ENCODE peak calls at places on chromosomes 12 and 14, in four cellular contexts. M, P, B and F are unnamed samples.

GRCh38 chr12:110279976-110280783 is 867 bp upstream of the ATP2A2 start:
- DNase-seq in M (no peak), B (peak), P (peak), F (peak)

GRCh38 chr12:4323400-4323799 is 2.4 kb downstream of the TIGAR start:
- DNase-seq in M (no peak), B (no peak), P (no peak), F (no peak)

GRCh38 chr12:45713108-45713507 is 16.4 kb upstream of the ARID2 start:
- DNase-seq in P (no peak), B (peak), M (no peak), F (peak)

GRCh38 chr12:62692884-62693283 is 226.3 kb downstream of the MON2 start:
- DNase-seq in M (no peak), B (no peak), P (no peak), F (peak)

GRCh38 chr12:124184456-124184855 is 110.4 kb upstream of the RFLNA start:
- DNase-seq in P (no peak), M (no peak), B (no peak), F (no peak)

GRCh38 chr14:92906823-92907222 is 16.1 kb upstream of the CHGA start:
- DNase-seq in B (no peak), P (no peak), M (no peak), F (no peak)

GRCh38 chr12:117014342-117014887 is 84.8 kb downstream of the TESC start:
- DNase-seq in B (no peak), M (no peak), P (no peak), F (no peak)

GRCh38 chr12:100473716-100474150 is at the start of gene NR1H4:
- DNase-seq in B (no peak), M (no peak), P (no peak), F (peak)

GRCh38 chr12:29547151-29547561 is 49.7 kb upstream of the OVCH1 start:
- DNase-seq in P (no peak), B (peak), M (no peak), F (peak)

GRCh38 chr12:96210376-96211055 is 16.3 kb downstream of the ELK3 start:
- DNase-seq in B (peak), P (no peak), M (no peak), F (no peak)

GRCh38 chr12:75476076-75476475 is 4.5 kb upstream of the GLIPR1 start:
- DNase-seq in P (no peak), B (no peak), M (no peak), F (no peak)

GRCh38 chr14:102878174-102878969 is 44.1 kb upstream of the AMN start:
- DNase-seq in P (peak), B (no peak), M (no peak), F (no peak)

GRCh38 chr14:95516554-95517209 is at the start of gene SYNE3:
- DNase-seq in M (no peak), P (peak), B (no peak), F (no peak)

GRCh38 chr12:130695061-130695460 is 21.0 kb downstream of the RIMBP2 start:
- DNase-seq in B (no peak), M (no peak), P (no peak), F (no peak)

GRCh38 chr12:11545438-11546330 is 103.8 kb upstream of the ETV6 start:
- DNase-seq in M (peak), P (no peak), B (peak), F (no peak)

GRCh38 chr12:24861751-24862575 is 86.9 kb downstream of the BCAT1 start:
- DNase-seq in B (peak), M (no peak), P (no peak), F (peak)

GRCh38 chr12:11718105-11718504 is 68.6 kb downstream of the ETV6 start:
- DNase-seq in P (no peak), B (no peak), M (no peak), F (no peak)

GRCh38 chr12:116525418-116526001 is 33.7 kb upstream of the MAP1LC3B2 start:
- DNase-seq in M (no peak), P (no peak), B (peak), F (peak)

GRCh38 chr12:6020930-6021329 is 75.9 kb upstream of the ANO2 start:
- DNase-seq in B (peak), P (no peak), M (no peak), F (no peak)

GRCh38 chr14:93977790-93978581 is 1.6 kb upstream of the ASB2 start:
- DNase-seq in B (no peak), M (peak), P (no peak), F (no peak)

GRCh38 chr12:108939594-108939993 is 59.7 kb downstream of the DAO start:
- DNase-seq in P (peak), M (peak), B (peak), F (peak)

GRCh38 chr14:35940291-35940690 is 114.2 kb downstream of the BRMS1L start:
- DNase-seq in M (peak), P (no peak), B (no peak), F (no peak)

GRCh38 chr12:23333938-23334337 is 615.5 kb downstream of the SOX5 start:
- DNase-seq in M (no peak), P (no peak), B (no peak), F (no peak)

GRCh38 chr12:72346331-72346944 is 74.3 kb downstream of the TRHDE start:
- DNase-seq in B (peak), P (peak), M (peak), F (peak)

GRCh38 chr12:98653866-98654493 is 8.9 kb downstream of the APAF1 start:
- DNase-seq in B (peak), M (no peak), P (peak), F (peak)

GRCh38 chr14:61406670-61407069 is 85.3 kb downstream of the PRKCH start:
- DNase-seq in M (no peak), P (no peak), B (peak), F (no peak)

GRCh38 chr14:67704018-67704417 is 2.3 kb downstream of the RDH12 start:
- DNase-seq in B (no peak), P (no peak), M (no peak), F (no peak)

GRCh38 chr12:42638011-42638410 is 48.5 kb upstream of the PRICKLE1 start:
- DNase-seq in M (no peak), B (peak), P (no peak), F (no peak)

GRCh38 chr12:117069126-117069788 is 30.0 kb downstream of the TESC start:
- DNase-seq in P (no peak), M (no peak), B (no peak), F (no peak)

GRCh38 chr12:95988506-95989275 is 7.5 kb downstream of the HAL start:
- DNase-seq in B (no peak), P (no peak), M (no peak), F (no peak)

GRCh38 chr14:75340921-75341320 is 62.3 kb downstream of the FOS start:
- DNase-seq in B (peak), P (no peak), M (no peak), F (no peak)

GRCh38 chr12:3869860-3870259 is 3.3 kb downstream of the PARP11 start:
- DNase-seq in B (peak), M (no peak), P (no peak), F (no peak)

GRCh38 chr12:57309420-57309819 is 58.4 kb upstream of the STAC3 start:
- DNase-seq in B (peak), M (no peak), P (no peak), F (peak)

GRCh38 chr12:117900561-117900960 is 68.2 kb downstream of the KSR2 start:
- DNase-seq in B (no peak), M (no peak), P (no peak), F (peak)

GRCh38 chr12:84070311-84070710 is 842.3 kb downstream of the SLC6A15 start:
- DNase-seq in P (no peak), M (no peak), B (no peak), F (peak)

GRCh38 chr14:24260780-24261157 is 2.2 kb downstream of the TGM1 start:
- DNase-seq in B (no peak), P (no peak), M (no peak), F (no peak)

GRCh38 chr14:99818503-99819036 is 25.4 kb downstream of the EML1 start:
- DNase-seq in B (no peak), M (no peak), P (no peak), F (peak)

GRCh38 chr12:74891276-74891675 is 318.4 kb downstream of the KCNC2 start:
- DNase-seq in M (no peak), P (no peak), B (no peak), F (no peak)

GRCh38 chr12:54370218-54370730 is 6.0 kb upstream of the GPR84 start:
- DNase-seq in P (peak), M (no peak), B (peak), F (peak)
- TF ChIP-seq FOS in P (no peak), M (no peak), B (no peak), F (no peak)

DNA sequence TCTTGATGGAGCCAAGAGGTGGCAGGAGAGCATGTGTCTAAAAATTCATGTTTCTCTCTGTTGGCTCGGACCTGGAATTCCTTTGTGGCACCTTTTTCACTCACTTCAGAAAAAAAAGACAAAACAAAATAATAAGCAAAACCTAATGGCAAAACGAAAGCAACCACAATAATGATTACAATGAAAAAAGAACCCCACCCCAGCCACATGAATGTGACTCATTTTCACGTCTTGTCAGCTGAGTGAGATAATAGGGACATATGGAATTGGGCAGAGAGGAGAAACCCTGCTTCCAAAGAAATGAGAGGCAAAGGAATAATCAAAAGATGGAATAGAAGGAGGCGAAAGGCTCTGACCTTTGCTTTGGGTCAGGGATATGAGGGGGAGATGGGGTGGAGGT is 143.5 kb downstream of the SLC8A3 start:
- DNase-seq in P (no peak), B (no peak), M (no peak), F (no peak)
- TF ChIP-seq FOS in P (no peak), B (no peak), M (no peak), F (no peak)

GRCh38 chr12:9049520-9050133 is 60.3 kb downstream of the KLRG1 start:
- DNase-seq in B (peak), M (no peak), P (peak), F (peak)
- TF ChIP-seq FOS in B (no peak), M (no peak), P (no peak), F (no peak)

DNA sequence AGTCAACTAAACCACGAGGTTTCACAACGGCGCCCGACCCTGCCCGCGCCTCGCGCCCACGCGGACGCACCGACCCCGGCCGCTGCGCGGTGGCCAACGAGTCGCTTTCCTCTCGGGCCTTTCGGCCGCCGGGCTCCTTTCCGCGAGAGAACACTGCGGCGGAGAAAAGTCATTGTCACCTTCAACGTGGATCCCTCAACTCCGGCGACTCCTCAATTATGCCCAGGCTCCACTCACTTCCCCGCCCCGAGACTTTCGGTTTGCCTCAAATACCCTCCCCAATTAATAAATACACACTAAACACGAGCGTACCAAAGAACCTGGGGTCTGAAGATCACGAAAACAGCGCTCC is 450 bp downstream of the SINHCAF start:
- DNase-seq in P (peak), B (no peak), M (no peak), F (no peak)
- TF ChIP-seq FOS in P (no peak), B (no peak), M (no peak), F (no peak)